ENCODE peak calls at places on chromosome X, in seven cellular contexts. Y, A, R, W, Q, V and B are unnamed samples.

GRCh38 chrX:65196758-65197371 is 220.6 kb upstream of the ZC4H2 start:
- DNase-seq in Y (peak; percentile 58), A (peak; percentile 8), R (peak; percentile 4), W (peak; percentile 38), Q (no peak), V (peak; percentile 78), B (no peak)

GRCh38 chrX:78708171-78708570 is 39.3 kb upstream of the LPAR4 start:
- DNase-seq in Y (peak; percentile 4), A (peak; percentile 34), R (peak; percentile 1), W (no peak), Q (peak; percentile 62), V (peak; percentile 14), B (no peak)

GRCh38 chrX:31266172-31267076 is 194.6 kb upstream of the FTHL17 start:
- DNase-seq in Y (peak; percentile 35), A (no peak), R (no peak), W (peak; percentile 27), Q (no peak), V (peak; percentile 70), B (peak; percentile 87)

GRCh38 chrX:150958177-150958576 is 25.0 kb upstream of the HMGB3 start:
- DNase-seq in Y (no peak), A (no peak), R (no peak), W (no peak), Q (no peak), V (no peak), B (no peak)

GRCh38 chrX:29641461-29641860 is 573.9 kb upstream of the MAGEB2 start:
- DNase-seq in Y (no peak), A (no peak), R (no peak), W (no peak), Q (no peak), V (no peak), B (no peak)

GRCh38 chrX:96004386-96004785 is 680.3 kb upstream of the DIAPH2 start:
- DNase-seq in Y (no peak), A (no peak), R (no peak), W (no peak), Q (peak; percentile 57), V (no peak), B (no peak)

GRCh38 chrX:40003071-40003981 is 94.4 kb downstream of the BCOR start:
- DNase-seq in Y (no peak), A (no peak), R (no peak), W (no peak), Q (no peak), V (no peak), B (no peak)

GRCh38 chrX:136076942-136077341 is 70.4 kb upstream of the FHL1 start:
- DNase-seq in Y (no peak), A (no peak), R (no peak), W (no peak), Q (no peak), V (no peak), B (no peak)

GRCh38 chrX:9614016-9614415 is 149.2 kb downstream of the TBL1X start:
- DNase-seq in Y (no peak), A (peak; percentile 14), R (no peak), W (no peak), Q (peak; percentile 80), V (no peak), B (no peak)

GRCh38 chrX:140505421-140506337 is 810 bp upstream of the SOX3 start:
- DNase-seq in Y (no peak), A (no peak), R (no peak), W (no peak), Q (no peak), V (no peak), B (no peak)

GRCh38 chrX:9390693-9391368 is 74.0 kb upstream of the TBL1X start:
- DNase-seq in Y (no peak), A (no peak), R (no peak), W (no peak), Q (no peak), V (no peak), B (no peak)

GRCh38 chrX:74925210-74926088 is at the start of gene NEXMIF:
- DNase-seq in Y (peak; percentile 47), A (peak; percentile 36), R (peak; percentile 35), W (peak; percentile 49), Q (peak; percentile 7), V (no peak), B (peak; percentile 83)

GRCh38 chrX:3428762-3429161 is 82.3 kb upstream of the MXRA5 start:
- DNase-seq in Y (no peak), A (no peak), R (no peak), W (no peak), Q (peak; percentile 61), V (no peak), B (no peak)

GRCh38 chrX:63738696-63739095 is 46.3 kb downstream of the ARHGEF9 start:
- DNase-seq in Y (no peak), A (no peak), R (no peak), W (no peak), Q (no peak), V (no peak), B (no peak)

GRCh38 chrX:3638280-3638873 is 75.1 kb downstream of the PRKX start:
- DNase-seq in Y (peak; percentile 38), A (peak; percentile 37), R (peak; percentile 29), W (peak; percentile 53), Q (peak; percentile 59), V (peak; percentile 64), B (no peak)

GRCh38 chrX:15493118-15494082 is at the start of gene PIR:
- DNase-seq in Y (peak; percentile 75), A (peak; percentile 91), R (peak; percentile 69), W (peak; percentile 89), Q (peak; percentile 80), V (peak; percentile 84), B (peak; percentile 94)

GRCh38 chrX:100090931-100091330 is 319.1 kb downstream of the PCDH19 start:
- DNase-seq in Y (no peak), A (no peak), R (no peak), W (no peak), Q (peak; percentile 66), V (no peak), B (no peak)

GRCh38 chrX:45527834-45528233 is 327.2 kb upstream of the DIPK2B start:
- DNase-seq in Y (no peak), A (no peak), R (no peak), W (no peak), Q (peak; percentile 81), V (no peak), B (no peak)

GRCh38 chrX:85024562-85024961 is 20.9 kb downstream of the APOOL start:
- DNase-seq in Y (no peak), A (no peak), R (no peak), W (no peak), Q (no peak), V (no peak), B (no peak)

GRCh38 chrX:47568656-47569295 is 7.8 kb downstream of the ARAF start:
- DNase-seq in Y (no peak), A (peak; percentile 48), R (peak; percentile 66), W (no peak), Q (peak; percentile 47), V (peak; percentile 49), B (no peak)

GRCh38 chrX:48833531-48834138 is 1.8 kb downstream of the PCSK1N start:
- DNase-seq in Y (no peak), A (peak; percentile 20), R (no peak), W (no peak), Q (no peak), V (peak; percentile 6), B (no peak)

GRCh38 chrX:11531226-11531625 is 134.5 kb downstream of the ARHGAP6 start:
- DNase-seq in Y (no peak), A (peak; percentile 1), R (no peak), W (no peak), Q (peak; percentile 41), V (no peak), B (no peak)

GRCh38 chrX:9340619-9341304 is 124.1 kb upstream of the TBL1X start:
- DNase-seq in Y (no peak), A (no peak), R (peak; percentile 51), W (no peak), Q (peak; percentile 42), V (peak; percentile 21), B (no peak)

GRCh38 chrX:149467920-149468319 is 37.2 kb downstream of the IDS start:
- DNase-seq in Y (no peak), A (no peak), R (no peak), W (no peak), Q (no peak), V (no peak), B (no peak)

GRCh38 chrX:101485212-101486064 is at the start of gene ARMCX4:
- DNase-seq in Y (peak; percentile 53), A (no peak), R (peak; percentile 60), W (peak; percentile 38), Q (peak; percentile 56), V (peak; percentile 18), B (peak; percentile 89)

DNA sequence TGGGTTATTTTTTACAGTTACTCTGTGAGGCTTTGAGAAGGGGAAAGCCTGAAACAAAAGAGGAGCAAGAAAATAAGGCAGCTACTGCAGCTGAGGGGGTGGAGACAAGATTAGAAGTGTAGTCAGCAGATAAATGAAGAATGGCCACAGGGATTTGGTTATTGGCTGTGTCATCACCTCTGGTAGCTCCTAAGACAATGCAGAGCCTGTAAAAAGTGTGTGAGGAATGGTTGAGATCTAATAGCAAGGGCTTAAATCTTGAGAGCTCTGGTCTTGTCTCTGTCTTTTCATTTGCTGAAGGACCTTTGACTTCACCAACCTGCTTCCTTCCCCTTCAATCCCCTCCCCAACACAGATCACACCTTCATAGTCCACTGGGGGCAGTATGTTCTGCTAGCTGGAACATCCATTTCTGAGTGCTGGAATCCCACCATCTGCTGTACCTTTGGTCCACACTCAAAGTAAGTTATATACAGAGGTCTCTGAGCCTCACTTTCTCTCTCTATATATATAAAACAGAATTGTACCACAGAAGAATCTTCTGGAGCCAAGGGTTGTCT is 213.7 kb upstream of the ZIC3 start:
- DNase-seq in Y (no peak), A (peak; percentile 0), R (no peak), W (no peak), Q (no peak), V (no peak), B (no peak)
- TF ChIP-seq CTCF in Y (no peak), A (no peak), R (no peak), W (no peak), Q (no peak), V (no peak), B (no peak)

GRCh38 chrX:41010188-41010846 is 74.9 kb upstream of the USP9X start:
- DNase-seq in Y (peak; percentile 38), A (peak; percentile 79), R (peak; percentile 72), W (no peak), Q (peak; percentile 91), V (peak; percentile 76), B (peak; percentile 87)
- TF ChIP-seq CTCF in Y (no peak), A (no peak), R (no peak), W (peak; percentile 18), Q (no peak), V (no peak), B (no peak)

GRCh38 chrX:153723351-153724251 is 586 bp downstream of the BCAP31 start:
- DNase-seq in Y (peak; percentile 42), A (peak; percentile 73), R (peak; percentile 73), W (peak; percentile 24), Q (peak; percentile 38), V (peak; percentile 50), B (no peak)
- TF ChIP-seq CTCF in Y (no peak), A (peak; percentile 55), R (no peak), W (peak; percentile 45), Q (peak; percentile 28), V (no peak), B (peak; percentile 45)

DNA sequence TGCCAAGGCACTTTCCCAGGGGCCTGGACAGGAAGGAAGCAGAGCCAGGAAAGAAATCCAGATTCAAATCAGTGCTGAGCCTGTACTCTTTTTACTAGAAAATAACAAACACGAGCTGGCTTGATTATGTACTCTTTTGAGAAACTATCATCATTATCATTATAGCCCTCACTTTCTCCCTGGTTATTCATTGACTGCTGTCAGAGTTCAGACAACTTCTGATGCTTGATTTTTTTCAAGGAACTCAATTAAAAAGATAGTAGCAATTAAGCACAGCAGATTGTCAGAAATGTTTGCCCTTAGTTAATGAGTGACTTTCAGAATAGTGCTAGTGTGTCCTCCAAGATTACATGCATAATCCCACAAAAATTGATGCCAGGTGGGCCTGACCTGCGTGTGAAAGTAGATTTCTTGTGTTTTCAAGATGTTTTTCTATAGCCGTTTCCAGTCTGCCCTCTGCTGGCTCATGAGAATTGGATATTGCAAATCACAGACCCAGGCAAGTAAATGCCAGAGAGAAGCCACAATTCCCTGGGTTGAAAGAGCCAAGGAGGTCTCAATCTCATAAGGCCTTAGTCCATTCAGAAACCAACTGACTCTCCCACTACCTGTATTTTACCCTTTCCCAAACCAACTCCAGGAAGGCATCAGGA is 14.3 kb upstream of the PNPLA4 start:
- DNase-seq in Y (peak; percentile 9), A (peak; percentile 11), R (no peak), W (peak; percentile 11), Q (peak; percentile 20), V (peak; percentile 39), B (no peak)
- TF ChIP-seq CTCF in Y (no peak), A (peak; percentile 33), R (no peak), W (peak; percentile 62), Q (peak; percentile 46), V (no peak), B (peak; percentile 53)